ENCODE peak calls at places on chromosomes 4 and X, in ten cellular contexts. V is stimulated activated CD8-positive, alpha-beta memory T cell treated with anti-CD3 and anti-CD28 coated beads, Interleukin-12 subunit alpha, Interleukin-12 subunit beta, amount 100 ng/mL, for 1 hour; X is activated T-cell treated with anti-CD3 and anti-CD28 coated beads for 1 hour; O is tibial artery; T is NCI-H774; E is adipocyte; W is frontal cortex; H is T-helper 1 cell; L is caudate nucleus; Y is activated T-helper 1 cell treated with anti-CD3 and anti-CD28 coated beads, Interleukin-12 subunit alpha, Interleukin-12 subunit beta, Interleukin-2, Interleukin-4 antibody, amounts not matched to agents 30 ng/mL and 10 ng/mL and 1 ng/mL, durations not matched to agents 14 hours and 24 hours and 36 hours. A is an unnamed sample.

GRCh38 chrX:41634284-41634683 is 54.5 kb upstream of the GPR34 start:
- DNase-seq in V (no peak), L (no peak), X (no peak), O (peak; percentile 40), W (no peak), T (no peak), Y (no peak), H (no peak), E (no peak), A (no peak)

GRCh38 chrX:30309139-30309571 is at the start of gene NR0B1:
- DNase-seq in V (no peak), E (peak; percentile 31), X (no peak), Y (no peak), T (peak; percentile 72), H (no peak), W (no peak), O (no peak), L (no peak), A (no peak)

GRCh38 chr4:146310319-146311021 is 96.1 kb downstream of the REELD1 start:
- DNase-seq in W (no peak), L (no peak), V (no peak), Y (no peak), H (no peak), O (no peak), X (no peak), T (no peak), E (no peak), A (no peak)

GRCh38 chrX:106467422-106467821 is 144.4 kb upstream of the RADX start:
- DNase-seq in O (no peak), V (no peak), H (no peak), W (no peak), E (no peak), L (no peak), Y (no peak), T (no peak), X (no peak), A (no peak)

GRCh38 chr4:48225368-48226141 is 44.1 kb downstream of the TEC start:
- DNase-seq in Y (no peak), X (no peak), T (no peak), V (no peak), O (no peak), L (no peak), W (no peak), E (no peak), H (no peak), A (no peak)

GRCh38 chr4:125985856-125986255 is 671.1 kb downstream of the FAT4 start:
- DNase-seq in O (no peak), E (no peak), T (no peak), V (no peak), W (no peak), L (no peak), Y (no peak), H (no peak), X (no peak), A (no peak)

GRCh38 chr4:22593933-22594332 is 78.1 kb upstream of the ADGRA3 start:
- DNase-seq in T (no peak), E (no peak), L (peak; percentile 6), Y (no peak), V (no peak), W (no peak), O (no peak), X (no peak), H (no peak), A (no peak)

GRCh38 chr4:114287079-114287696 is 307.7 kb upstream of the ARSJ start:
- DNase-seq in T (peak; percentile 9), X (no peak), H (no peak), W (no peak), Y (no peak), L (no peak), O (no peak), E (no peak), V (no peak), A (no peak)

GRCh38 chrX:110125435-110125834 is 122.5 kb downstream of the TMEM164 start:
- DNase-seq in X (no peak), T (peak; percentile 18), E (peak; percentile 10), H (no peak), O (no peak), L (no peak), V (no peak), Y (no peak), W (no peak), A (no peak)

GRCh38 chr4:173218411-173219125 is 50.0 kb downstream of the GALNT7 start:
- DNase-seq in Y (no peak), L (no peak), T (no peak), O (no peak), E (peak; percentile 51), V (no peak), W (no peak), H (no peak), X (no peak), A (no peak)

GRCh38 chr4:46781434-46782092 is 127.5 kb downstream of the COX7B2 start:
- DNase-seq in H (no peak), E (no peak), T (no peak), O (no peak), L (no peak), Y (no peak), V (no peak), W (no peak), X (no peak), A (no peak)

GRCh38 chr4:148261861-148262260 is 180.4 kb downstream of the NR3C2 start:
- DNase-seq in H (no peak), E (peak; percentile 1), T (no peak), X (no peak), W (no peak), O (no peak), L (no peak), V (no peak), Y (no peak), A (no peak)

GRCh38 chrX:40871385-40872082 is 136.2 kb upstream of the MED14 start:
- DNase-seq in T (no peak), Y (no peak), W (no peak), L (no peak), H (no peak), V (no peak), X (no peak), O (no peak), E (peak; percentile 16), A (no peak)

GRCh38 chr4:173934933-173935620 is 348.4 kb downstream of the FBXO8 start:
- DNase-seq in H (no peak), T (no peak), W (no peak), O (no peak), E (no peak), Y (no peak), X (no peak), L (no peak), V (no peak), A (no peak)

GRCh38 chr4:89438102-89438831 is 130.7 kb upstream of the GPRIN3 start:
- DNase-seq in Y (peak; percentile 8), O (no peak), V (peak; percentile 14), E (peak; percentile 53), L (no peak), H (peak; percentile 56), W (no peak), T (no peak), X (peak; percentile 11), A (peak; percentile 34)

GRCh38 chr4:66000500-66001117 is 330.3 kb upstream of the EPHA5 start:
- DNase-seq in T (no peak), O (no peak), Y (no peak), X (no peak), V (no peak), W (no peak), E (peak; percentile 73), H (no peak), L (no peak), A (no peak)

GRCh38 chr4:152075253-152075928 is 314.6 kb upstream of the GATB start:
- DNase-seq in T (no peak), H (no peak), V (no peak), Y (no peak), O (no peak), L (no peak), E (no peak), W (no peak), X (no peak), A (no peak)

GRCh38 chr4:52107336-52107735 is 56.2 kb downstream of the SPATA18 start:
- DNase-seq in V (no peak), W (no peak), O (no peak), X (no peak), Y (no peak), L (no peak), T (no peak), H (no peak), E (peak; percentile 48), A (no peak)

GRCh38 chrX:68177542-68177941 is 255.8 kb downstream of the OPHN1 start:
- DNase-seq in E (no peak), L (no peak), Y (no peak), O (no peak), X (no peak), H (no peak), W (no peak), V (no peak), T (no peak), A (no peak)

GRCh38 chrX:44104699-44105098 is 131.5 kb upstream of the NDP start:
- DNase-seq in W (no peak), X (no peak), V (no peak), E (no peak), L (no peak), H (no peak), Y (no peak), T (no peak), O (no peak), A (no peak)

GRCh38 chrX:43734444-43734843 is 78.3 kb downstream of the MAOA start:
- DNase-seq in L (no peak), E (no peak), W (no peak), Y (no peak), V (no peak), T (no peak), O (no peak), X (no peak), H (no peak), A (no peak)

GRCh38 chr4:93764647-93765246 is 63.8 kb upstream of the ATOH1 start:
- DNase-seq in X (no peak), E (peak; percentile 83), W (peak; percentile 29), V (no peak), T (peak; percentile 4), L (no peak), H (peak; percentile 8), O (no peak), Y (no peak), A (no peak)

GRCh38 chrX:103830848-103831247 is 1.2 kb downstream of the RAB9B start:
- DNase-seq in L (no peak), X (no peak), T (no peak), O (no peak), W (no peak), Y (no peak), H (no peak), E (no peak), V (no peak), A (no peak)

GRCh38 chrX:153441296-153441695 is 4.6 kb downstream of the TREX2 start:
- DNase-seq in V (no peak), Y (no peak), E (no peak), L (no peak), T (no peak), H (no peak), O (no peak), X (no peak), W (no peak), A (no peak)

GRCh38 chr4:184838249-184839074 is 12.7 kb upstream of the ACSL1 start:
- DNase-seq in O (no peak), Y (no peak), X (no peak), L (no peak), H (no peak), V (no peak), T (peak; percentile 35), W (no peak), E (no peak), A (no peak)

GRCh38 chr4:188455353-188455752 is 316.1 kb downstream of the TRIML1 start:
- DNase-seq in V (no peak), Y (no peak), X (no peak), O (no peak), L (no peak), W (no peak), T (no peak), H (no peak), E (no peak), A (no peak)

GRCh38 chr4:134720030-134720429 is 518.4 kb upstream of the PABPC4L start:
- DNase-seq in T (no peak), O (no peak), E (no peak), W (no peak), V (no peak), X (no peak), L (no peak), Y (no peak), H (no peak), A (no peak)

GRCh38 chrX:112851806-112852205 is 11.2 kb upstream of the AMOT start:
- DNase-seq in O (no peak), X (no peak), H (peak; percentile 8), V (no peak), T (no peak), L (no peak), E (peak; percentile 80), W (no peak), Y (no peak), A (no peak)

A was measured in activated T-helper 2 cell treated with anti-CD3 and anti-CD28 coated beads, Interferon-gamma antibody, Interleukin-2, Interleukin-4, amounts not matched to agents 10 μg/mL and 5 μg/mL and 100 μg/mL, durations not matched to agents 14 hours and 24 hours and 36 hours.